ENCODE peak calls at places on chromosomes 12 and 14, in four cellular contexts. One of them, this sample, is unnamed.

GRCh38 chr14:50830044-50830931 is 674 bp downstream of the NIN start:
- DNase-seq in kidney glomerular epithelial cell: peak
- DNase-seq in NCI-H1417: peak
- DNase-seq in NCI-H1105: peak
- DNase-seq in this sample: peak

GRCh38 chr12:22160396-22161003 is 114.5 kb downstream of the CMAS start:
- DNase-seq in kidney glomerular epithelial cell: no peak
- DNase-seq in NCI-H1417: no peak
- DNase-seq in NCI-H1105: no peak
- DNase-seq in this sample: no peak

GRCh38 chr12:57491393-57492280 is 3.8 kb downstream of the MARS1 start:
- DNase-seq in kidney glomerular epithelial cell: no peak
- DNase-seq in NCI-H1417: no peak
- DNase-seq in NCI-H1105: no peak
- DNase-seq in this sample: no peak

GRCh38 chr12:41486718-41487117 is 298.6 kb downstream of the PDZRN4 start:
- DNase-seq in kidney glomerular epithelial cell: peak
- DNase-seq in NCI-H1417: no peak
- DNase-seq in NCI-H1105: no peak
- DNase-seq in this sample: no peak

GRCh38 chr12:14751987-14752386 is 51.3 kb downstream of the WBP11 start:
- DNase-seq in kidney glomerular epithelial cell: no peak
- DNase-seq in NCI-H1417: no peak
- DNase-seq in NCI-H1105: no peak
- DNase-seq in this sample: no peak

GRCh38 chr12:47276253-47277070 is 196.7 kb upstream of the AMIGO2 start:
- DNase-seq in kidney glomerular epithelial cell: peak
- DNase-seq in NCI-H1417: peak
- DNase-seq in NCI-H1105: no peak
- DNase-seq in this sample: no peak

GRCh38 chr12:65800928-65801327 is 23.4 kb upstream of the HMGA2 start:
- DNase-seq in kidney glomerular epithelial cell: peak
- DNase-seq in NCI-H1417: no peak
- DNase-seq in NCI-H1105: no peak
- DNase-seq in this sample: no peak

GRCh38 chr12:124558298-124558697 is 9.1 kb downstream of the NCOR2 start:
- DNase-seq in kidney glomerular epithelial cell: no peak
- DNase-seq in NCI-H1417: no peak
- DNase-seq in NCI-H1105: no peak
- DNase-seq in this sample: no peak

GRCh38 chr12:76329163-76329562 is 19.1 kb downstream of the BBS10 start:
- DNase-seq in kidney glomerular epithelial cell: peak
- DNase-seq in NCI-H1417: no peak
- DNase-seq in NCI-H1105: no peak
- DNase-seq in this sample: no peak

GRCh38 chr12:3132636-3133409 is 55.6 kb downstream of the TSPAN9 start:
- DNase-seq in kidney glomerular epithelial cell: no peak
- DNase-seq in NCI-H1417: no peak
- DNase-seq in NCI-H1105: no peak
- DNase-seq in this sample: no peak

GRCh38 chr12:6943719-6944380 is at the start of the genes C12orf57 and RNU7-1:
- DNase-seq in kidney glomerular epithelial cell: peak
- DNase-seq in NCI-H1417: peak
- DNase-seq in NCI-H1105: peak
- DNase-seq in this sample: peak

GRCh38 chr14:31419179-31420012 is 954 bp downstream of the HEATR5A start:
- DNase-seq in kidney glomerular epithelial cell: no peak
- DNase-seq in NCI-H1417: no peak
- DNase-seq in NCI-H1105: no peak
- DNase-seq in this sample: no peak

GRCh38 chr14:104697892-104698583 is 8.6 kb downstream of the INF2 start:
- DNase-seq in kidney glomerular epithelial cell: no peak
- DNase-seq in NCI-H1417: no peak
- DNase-seq in NCI-H1105: no peak
- DNase-seq in this sample: no peak

GRCh38 chr14:89629383-89629782 is 212.3 kb upstream of the FOXN3 start:
- DNase-seq in kidney glomerular epithelial cell: no peak
- DNase-seq in NCI-H1417: no peak
- DNase-seq in NCI-H1105: no peak
- DNase-seq in this sample: no peak

GRCh38 chr14:100750762-100751699 is 24.3 kb downstream of the DLK1 start:
- DNase-seq in kidney glomerular epithelial cell: no peak
- DNase-seq in NCI-H1417: no peak
- DNase-seq in NCI-H1105: no peak
- DNase-seq in this sample: no peak

GRCh38 chr12:64466178-64466577 is 14.3 kb downstream of the TBK1 start:
- DNase-seq in kidney glomerular epithelial cell: no peak
- DNase-seq in NCI-H1417: no peak
- DNase-seq in NCI-H1105: no peak
- DNase-seq in this sample: no peak

GRCh38 chr12:2460051-2460450 is 334.7 kb upstream of the FKBP4 start:
- DNase-seq in kidney glomerular epithelial cell: no peak
- DNase-seq in NCI-H1417: no peak
- DNase-seq in NCI-H1105: no peak
- DNase-seq in this sample: no peak

GRCh38 chr12:115660211-115660805 is 617.2 kb downstream of the MED13L start:
- DNase-seq in kidney glomerular epithelial cell: no peak
- DNase-seq in NCI-H1417: no peak
- DNase-seq in NCI-H1105: no peak
- DNase-seq in this sample: no peak

GRCh38 chr14:67704484-67705089 is 2.9 kb downstream of the RDH12 start:
- DNase-seq in kidney glomerular epithelial cell: peak
- DNase-seq in NCI-H1417: peak
- DNase-seq in NCI-H1105: peak
- DNase-seq in this sample: peak

GRCh38 chr12:29024117-29024516 is 125.0 kb upstream of the FAR2 start:
- DNase-seq in kidney glomerular epithelial cell: peak
- DNase-seq in NCI-H1417: no peak
- DNase-seq in NCI-H1105: no peak
- DNase-seq in this sample: no peak

GRCh38 chr12:96876966-96877365 is 30.1 kb upstream of the NEDD1 start:
- DNase-seq in kidney glomerular epithelial cell: no peak
- DNase-seq in NCI-H1417: no peak
- DNase-seq in NCI-H1105: no peak
- DNase-seq in this sample: no peak

GRCh38 chr14:37384870-37385596 is 187.3 kb downstream of the MIPOL1 start:
- DNase-seq in kidney glomerular epithelial cell: no peak
- DNase-seq in NCI-H1417: peak
- DNase-seq in NCI-H1105: peak
- DNase-seq in this sample: no peak

GRCh38 chr12:108833355-108833733 is 24.0 kb downstream of the SSH1 start:
- DNase-seq in kidney glomerular epithelial cell: peak
- DNase-seq in NCI-H1417: no peak
- DNase-seq in NCI-H1105: no peak
- DNase-seq in this sample: no peak

GRCh38 chr14:61766136-61766535 is 3.9 kb downstream of the SNAPC1 start:
- DNase-seq in kidney glomerular epithelial cell: no peak
- DNase-seq in NCI-H1417: no peak
- DNase-seq in NCI-H1105: no peak
- DNase-seq in this sample: no peak

GRCh38 chr14:105537580-105538474 is 11.4 kb downstream of the TMEM121 start:
- DNase-seq in kidney glomerular epithelial cell: peak
- DNase-seq in NCI-H1417: peak
- DNase-seq in NCI-H1105: no peak
- DNase-seq in this sample: peak

GRCh38 chr14:89660183-89660582 is 243.2 kb upstream of the FOXN3 start:
- DNase-seq in kidney glomerular epithelial cell: no peak
- DNase-seq in NCI-H1417: no peak
- DNase-seq in NCI-H1105: no peak
- DNase-seq in this sample: no peak

GRCh38 chr12:44774815-44775411 is 101.2 kb downstream of the NELL2 start:
- DNase-seq in kidney glomerular epithelial cell: peak
- DNase-seq in NCI-H1417: no peak
- DNase-seq in NCI-H1105: no peak
- DNase-seq in this sample: no peak

GRCh38 chr12:132285311-132285741 is 44.1 kb downstream of the GALNT9 start:
- DNase-seq in kidney glomerular epithelial cell: no peak
- DNase-seq in NCI-H1417: no peak
- DNase-seq in NCI-H1105: no peak
- DNase-seq in this sample: no peak

GRCh38 chr12:76025601-76026575 is 5.7 kb downstream of the PHLDA1 start:
- DNase-seq in kidney glomerular epithelial cell: no peak
- DNase-seq in NCI-H1417: no peak
- DNase-seq in NCI-H1105: no peak
- DNase-seq in this sample: no peak

GRCh38 chr12:120134307-120134980 is 17.9 kb upstream of the RAB35 start:
- DNase-seq in kidney glomerular epithelial cell: no peak
- DNase-seq in NCI-H1417: no peak
- DNase-seq in NCI-H1105: no peak
- DNase-seq in this sample: no peak

GRCh38 chr14:85508863-85509262 is 21.1 kb upstream of the FLRT2 start:
- DNase-seq in kidney glomerular epithelial cell: no peak
- DNase-seq in NCI-H1417: no peak
- DNase-seq in NCI-H1105: no peak
- DNase-seq in this sample: no peak

GRCh38 chr12:111636209-111636928 is 37.3 kb upstream of the ATXN2 start:
- DNase-seq in kidney glomerular epithelial cell: peak
- DNase-seq in NCI-H1417: no peak
- DNase-seq in NCI-H1105: no peak
- DNase-seq in this sample: no peak

GRCh38 chr12:92191061-92191460 is 45.4 kb upstream of the BTG1 start:
- DNase-seq in kidney glomerular epithelial cell: no peak
- DNase-seq in NCI-H1417: no peak
- DNase-seq in NCI-H1105: no peak
- DNase-seq in this sample: no peak